ENCODE peak calls at places on chromosomes 2 and 18, in four cellular contexts. One of them, this sample, is unnamed.

GRCh38 chr2:176643711-176644110 is 374.5 kb downstream of the MTX2 start:
- DNase-seq in stomach: no peak
- DNase-seq in PC-9: no peak
- DNase-seq in CD8-positive, alpha-beta memory T cell: no peak
- DNase-seq in this sample: no peak

GRCh38 chr18:60232541-60232940 is 140.0 kb downstream of the MC4R start:
- DNase-seq in PC-9: peak; percentile 79
- DNase-seq in CD8-positive, alpha-beta memory T cell: no peak
- DNase-seq in stomach: no peak
- DNase-seq in this sample: no peak

GRCh38 chr2:199471443-199472057 is 13.8 kb upstream of the SATB2 start:
- DNase-seq in stomach: peak; percentile 63
- DNase-seq in CD8-positive, alpha-beta memory T cell: no peak
- DNase-seq in PC-9: no peak
- DNase-seq in this sample: no peak

GRCh38 chr2:239506101-239506808 is 105.4 kb upstream of the HDAC4 start:
- DNase-seq in stomach: no peak
- DNase-seq in PC-9: no peak
- DNase-seq in CD8-positive, alpha-beta memory T cell: no peak
- DNase-seq in this sample: no peak

GRCh38 chr18:50466634-50467033 is 91.8 kb downstream of the SKA1 start:
- DNase-seq in CD8-positive, alpha-beta memory T cell: no peak
- DNase-seq in stomach: no peak
- DNase-seq in PC-9: no peak
- DNase-seq in this sample: no peak

GRCh38 chr18:13437801-13438506 is 219.4 kb downstream of the LDLRAD4 start:
- DNase-seq in stomach: no peak
- DNase-seq in PC-9: no peak
- DNase-seq in CD8-positive, alpha-beta memory T cell: peak; percentile 72
- DNase-seq in this sample: peak; percentile 56

GRCh38 chr2:233447506-233448219 is 93.4 kb downstream of the DGKD start:
- DNase-seq in stomach: no peak
- DNase-seq in CD8-positive, alpha-beta memory T cell: no peak
- DNase-seq in PC-9: no peak
- DNase-seq in this sample: no peak

GRCh38 chr2:107364361-107364950 is 462.2 kb upstream of the RGPD4 start:
- DNase-seq in stomach: no peak
- DNase-seq in CD8-positive, alpha-beta memory T cell: no peak
- DNase-seq in PC-9: no peak
- DNase-seq in this sample: no peak

GRCh38 chr2:43184339-43184895 is 42.0 kb downstream of the ZFP36L2 start:
- DNase-seq in PC-9: peak; percentile 98
- DNase-seq in CD8-positive, alpha-beta memory T cell: no peak
- DNase-seq in stomach: no peak
- DNase-seq in this sample: no peak

GRCh38 chr2:111236027-111236426 is 115.3 kb downstream of the BCL2L11 start:
- DNase-seq in CD8-positive, alpha-beta memory T cell: no peak
- DNase-seq in stomach: peak; percentile 64
- DNase-seq in PC-9: no peak
- DNase-seq in this sample: no peak
- H3K4me1 ChIP-seq in CD8-positive, alpha-beta memory T cell: no peaks in the 10 kb centered on the region
- H3K4me1 ChIP-seq in stomach: no peaks in the 10 kb centered on the region
- H3K4me1 ChIP-seq in PC-9: no peaks in the 10 kb centered on the region
- H3K4me1 ChIP-seq in this sample: no peaks in the 10 kb centered on the region

GRCh38 chr18:75071866-75072671 is 136.9 kb downstream of the PTGR3 start:
- DNase-seq in PC-9: no peak
- DNase-seq in CD8-positive, alpha-beta memory T cell: no peak
- DNase-seq in stomach: no peak
- DNase-seq in this sample: no peak

GRCh38 chr18:75072672-75073371 is 136.1 kb downstream of the PTGR3 start:
- DNase-seq in CD8-positive, alpha-beta memory T cell: no peak
- DNase-seq in PC-9: no peak
- DNase-seq in stomach: no peak
- DNase-seq in this sample: no peak

GRCh38 chr18:75071484-75071785 is 137.5 kb downstream of the PTGR3 start:
- DNase-seq in stomach: no peak
- DNase-seq in PC-9: no peak
- DNase-seq in CD8-positive, alpha-beta memory T cell: no peak
- DNase-seq in this sample: no peak

GRCh38 chr18:75070235-75070624 is 138.7 kb downstream of the PTGR3 start:
- DNase-seq in PC-9: no peak
- DNase-seq in stomach: no peak
- DNase-seq in CD8-positive, alpha-beta memory T cell: no peak
- DNase-seq in this sample: no peak

DNA sequence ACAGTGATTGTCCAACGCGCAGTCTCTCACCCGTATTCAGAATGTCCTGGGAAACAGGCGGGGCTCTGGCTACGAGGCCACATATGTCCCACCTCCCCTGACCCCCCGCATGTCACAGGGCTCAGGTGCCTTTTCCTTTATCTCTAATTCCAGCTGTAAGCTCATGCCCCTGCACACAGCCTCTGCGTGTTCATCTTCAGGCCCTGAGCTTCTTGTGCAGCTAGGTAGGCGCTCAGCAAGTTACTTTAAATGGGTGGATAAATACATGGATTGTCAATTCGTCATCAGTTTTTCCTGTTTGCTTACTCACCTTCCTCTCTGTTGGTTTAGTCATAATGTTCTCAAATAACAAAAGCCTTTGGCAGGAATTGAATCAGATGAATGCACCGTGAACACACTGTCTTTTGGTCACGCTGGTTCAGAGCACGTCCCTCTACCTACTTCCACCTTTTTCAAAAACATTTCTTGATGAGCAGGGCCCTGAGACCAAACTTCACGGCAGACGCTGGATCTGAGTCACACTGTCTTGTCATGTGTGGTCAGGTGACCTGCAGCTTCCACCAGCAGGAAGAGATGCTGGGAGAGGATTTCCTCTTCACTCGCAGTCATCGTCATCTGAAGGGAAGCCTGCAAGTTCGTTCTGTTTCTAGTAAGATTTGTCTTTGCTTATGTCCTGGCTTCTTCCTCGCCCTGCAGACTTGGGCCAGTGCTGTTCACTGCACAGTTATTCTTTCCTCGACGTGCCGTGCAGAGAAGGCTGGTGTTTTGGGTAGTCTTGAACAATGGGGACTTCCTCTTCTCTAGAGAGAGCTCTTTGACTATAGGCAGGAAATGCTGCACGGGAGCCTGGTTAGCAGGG is 138.1 kb downstream of the PTGR3 start:
- DNase-seq in CD8-positive, alpha-beta memory T cell: peak; percentile 69
- DNase-seq in PC-9: peak; percentile 93
- DNase-seq in stomach: peak; percentile 42
- DNase-seq in this sample: peak; percentile 56
- H3K27ac ChIP-seq in CD8-positive, alpha-beta memory T cell: peak overlapping the region; percentile 66
- H3K27ac ChIP-seq in PC-9: peak overlapping the region; percentile 44
- H3K27ac ChIP-seq in stomach: peak overlapping the region; percentile 64
- H3K27ac ChIP-seq in this sample: peak overlapping the region; percentile 67

GRCh38 chr2:100733344-100734187 is 86.4 kb upstream of the NPAS2 start:
- DNase-seq in PC-9: peak; percentile 67
- DNase-seq in stomach: no peak
- DNase-seq in CD8-positive, alpha-beta memory T cell: no peak
- DNase-seq in this sample: no peak
- H3K4me3 ChIP-seq in PC-9: peak overlapping the region; percentile 29
- H3K4me3 ChIP-seq in stomach: no peak overlapping the region
- H3K4me3 ChIP-seq in CD8-positive, alpha-beta memory T cell: no peak overlapping the region
- H3K4me3 ChIP-seq in this sample: no peak overlapping the region

DNA sequence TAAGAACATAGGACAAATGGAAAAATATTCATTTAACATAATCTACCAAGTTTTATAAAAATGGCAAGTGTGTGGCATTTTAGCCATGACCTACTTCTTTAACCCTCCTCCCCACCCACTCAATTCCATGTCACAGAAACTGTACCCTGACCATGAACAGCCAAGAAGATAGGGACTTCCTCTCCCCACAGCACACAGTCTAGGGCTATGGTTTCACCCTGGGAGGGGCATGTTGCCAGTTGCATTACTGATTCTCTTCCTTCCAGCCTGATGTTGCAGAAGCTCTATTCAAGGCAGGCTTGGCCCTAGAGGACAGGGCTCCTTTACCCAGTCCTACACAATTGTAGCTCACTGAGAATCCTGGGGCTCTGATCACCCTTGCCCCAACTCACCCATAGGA is 153.6 kb upstream of the KLF7 start:
- DNase-seq in stomach: no peak
- DNase-seq in CD8-positive, alpha-beta memory T cell: no peak
- DNase-seq in PC-9: no peak
- DNase-seq in this sample: no peak
- H3K4me1 ChIP-seq in stomach: no peaks in the 10 kb centered on the region
- H3K4me1 ChIP-seq in CD8-positive, alpha-beta memory T cell: no peaks in the 10 kb centered on the region
- H3K4me1 ChIP-seq in PC-9: peaks cover 16% of the 10 kb centered on the region
- H3K4me1 ChIP-seq in this sample: no peaks in the 10 kb centered on the region

This sample was measured in naive thymus-derived CD4-positive, alpha-beta T cell.